ENCODE peak calls at places on chromosomes 1 and 21, in seven cellular contexts. Q is psoas muscle; V is mesothelial cell of epicardium; X is IMR-90; K is germinal center; W is naive thymus-derived CD4-positive, alpha-beta T cell; U is T-cell. Z is an unnamed sample.
A peak's percentile ranks its signal among the peaks of the same experiment; 100 is the strongest.

GRCh38 chr1:107532318-107532717 is 391.5 kb downstream of the NTNG1 start:
- DNase-seq in Q (no peak), V (no peak), X (no peak), K (no peak), W (no peak), U (no peak), Z (no peak)

GRCh38 chr1:74703386-74704182 is 29.3 kb downstream of the CRYZ start:
- DNase-seq in Q (no peak), V (no peak), X (no peak), K (no peak), W (no peak), U (no peak), Z (no peak)

GRCh38 chr21:35226302-35226701 is 177.2 kb upstream of the RUNX1 start:
- DNase-seq in Q (peak; percentile 71), V (no peak), X (peak; percentile 75), K (no peak), W (no peak), U (no peak), Z (no peak)

GRCh38 chr1:247548092-247548491 is 842 bp upstream of the GCSAML start:
- DNase-seq in Q (no peak), V (no peak), X (no peak), K (no peak), W (no peak), U (no peak), Z (no peak)

GRCh38 chr1:20588634-20589225 is at the start of gene CDA:
- DNase-seq in Q (peak; percentile 43), V (no peak), X (no peak), K (no peak), W (no peak), U (no peak), Z (no peak)

GRCh38 chr21:34806423-34806822 is 137.6 kb downstream of the CLIC6 start:
- DNase-seq in Q (no peak), V (no peak), X (no peak), K (no peak), W (no peak), U (no peak), Z (no peak)

GRCh38 chr1:63316540-63316939 is 5.8 kb upstream of the FOXD3 start:
- DNase-seq in Q (no peak), V (no peak), X (no peak), K (no peak), W (no peak), U (no peak), Z (no peak)

GRCh38 chr1:192477630-192478029 is 97.9 kb upstream of the RGS1 start:
- DNase-seq in Q (no peak), V (no peak), X (peak; percentile 63), K (peak; percentile 41), W (no peak), U (no peak), Z (no peak)

GRCh38 chr1:224700915-224701531 is 84.9 kb downstream of the CNIH3 start:
- DNase-seq in Q (no peak), V (no peak), X (peak; percentile 7), K (peak; percentile 24), W (no peak), U (no peak), Z (no peak)

Z was measured in lung.